ENCODE peak calls at places on chromosomes 13 and 19, in six cellular contexts. E is pancreas, O is PC-3, J is testis, T is small intestine, C is epithelial cell of esophagus. U is an unnamed sample.

GRCh38 chr13:64556391-64556790 is 2673.7 kb downstream of the PCDH9 start:
- DNase-seq in E (no peak), O (no peak), J (no peak), T (no peak), C (no peak), U (no peak)

GRCh38 chr19:3129112-3129511 is 6.7 kb upstream of the GNA15 start:
- DNase-seq in E (no peak), O (peak; percentile 62), J (no peak), T (peak; percentile 41), C (peak; percentile 70), U (no peak)

GRCh38 chr19:7083076-7083956 is 13.8 kb downstream of the ZNF557 start:
- DNase-seq in E (no peak), O (peak; percentile 24), J (no peak), T (no peak), C (peak; percentile 17), U (no peak)

GRCh38 chr13:75661443-75661842 is 25.3 kb downstream of the LMO7 start:
- DNase-seq in E (no peak), O (no peak), J (no peak), T (no peak), C (no peak), U (no peak)

GRCh38 chr13:98681017-98681416 is 71.5 kb downstream of the SLC15A1 start:
- DNase-seq in E (no peak), O (no peak), J (no peak), T (no peak), C (no peak), U (no peak)

GRCh38 chr13:28530729-28531194 is 35.8 kb upstream of the FLT1 start:
- DNase-seq in E (no peak), O (peak; percentile 4), J (no peak), T (no peak), C (no peak), U (no peak)

GRCh38 chr19:33724021-33724722 is 72.5 kb upstream of the KCTD15 start:
- DNase-seq in E (no peak), O (no peak), J (no peak), T (no peak), C (no peak), U (no peak)

GRCh38 chr19:52188822-52189744 is 769 bp upstream of the PPP2R1A start:
- DNase-seq in E (peak; percentile 99), O (no peak), J (no peak), T (no peak), C (peak; percentile 61), U (no peak)

GRCh38 chr13:31775686-31776085 is 36.4 kb downstream of the RXFP2 start:
- DNase-seq in E (no peak), O (no peak), J (peak; percentile 14), T (no peak), C (no peak), U (peak; percentile 92)

GRCh38 chr19:51123381-51124186 is 1.1 kb upstream of the SIGLEC9 start:
- DNase-seq in E (no peak), O (no peak), J (no peak), T (no peak), C (no peak), U (peak; percentile 45)

GRCh38 chr19:47152632-47153031 is 22.0 kb downstream of the SAE1 start:
- DNase-seq in E (peak; percentile 22), O (peak; percentile 86), J (no peak), T (peak; percentile 19), C (peak; percentile 97), U (no peak)

GRCh38 chr19:10454267-10454666 is 33.9 kb downstream of the PDE4A start:
- DNase-seq in E (no peak), O (peak; percentile 22), J (peak; percentile 64), T (no peak), C (no peak), U (no peak)

GRCh38 chr13:51425410-51426042 is 27.3 kb downstream of the INTS6 start:
- DNase-seq in E (no peak), O (no peak), J (no peak), T (peak; percentile 72), C (peak; percentile 42), U (no peak)

GRCh38 chr13:46288570-46289259 is 77.0 kb downstream of the LRRC63 start:
- DNase-seq in E (no peak), O (peak; percentile 66), J (no peak), T (peak; percentile 40), C (peak; percentile 57), U (no peak)

GRCh38 chr13:48188640-48189039 is 44.4 kb upstream of the ITM2B start:
- DNase-seq in E (no peak), O (no peak), J (no peak), T (no peak), C (no peak), U (no peak)

GRCh38 chr13:24271611-24272451 is 37.5 kb upstream of the C1QTNF9 start:
- DNase-seq in E (peak; percentile 88), O (no peak), J (peak; percentile 81), T (peak; percentile 72), C (peak; percentile 49), U (peak; percentile 83)

GRCh38 chr19:44903602-44904425 is 1.8 kb upstream of the APOE start:
- DNase-seq in E (peak; percentile 79), O (peak; percentile 50), J (peak; percentile 86), T (peak; percentile 55), C (peak; percentile 57), U (peak; percentile 64)

GRCh38 chr13:28027607-28028364 is 39.3 kb upstream of the URAD start:
- DNase-seq in E (no peak), O (no peak), J (no peak), T (no peak), C (no peak), U (no peak)

GRCh38 chr13:45004096-45004495 is 14.8 kb downstream of the GPALPP1 start:
- DNase-seq in E (no peak), O (no peak), J (no peak), T (no peak), C (no peak), U (no peak)

GRCh38 chr13:27834095-27834494 is 41.8 kb downstream of the GSX1 start:
- DNase-seq in E (no peak), O (no peak), J (no peak), T (no peak), C (no peak), U (no peak)

GRCh38 chr19:41595890-41596280 is 19.9 kb downstream of the CEACAM21 start:
- DNase-seq in E (no peak), O (no peak), J (no peak), T (no peak), C (no peak), U (no peak)

GRCh38 chr19:37931941-37932655 is 25.1 kb downstream of the SIPA1L3 start:
- DNase-seq in E (peak; percentile 88), O (peak; percentile 92), J (peak; percentile 46), T (peak; percentile 96), C (peak; percentile 96), U (peak; percentile 73)

GRCh38 chr19:49149652-49150105 is 5.5 kb downstream of the HRC start:
- DNase-seq in E (peak; percentile 84), O (peak; percentile 74), J (peak; percentile 82), T (peak; percentile 63), C (peak; percentile 76), U (peak; percentile 70)

DNA sequence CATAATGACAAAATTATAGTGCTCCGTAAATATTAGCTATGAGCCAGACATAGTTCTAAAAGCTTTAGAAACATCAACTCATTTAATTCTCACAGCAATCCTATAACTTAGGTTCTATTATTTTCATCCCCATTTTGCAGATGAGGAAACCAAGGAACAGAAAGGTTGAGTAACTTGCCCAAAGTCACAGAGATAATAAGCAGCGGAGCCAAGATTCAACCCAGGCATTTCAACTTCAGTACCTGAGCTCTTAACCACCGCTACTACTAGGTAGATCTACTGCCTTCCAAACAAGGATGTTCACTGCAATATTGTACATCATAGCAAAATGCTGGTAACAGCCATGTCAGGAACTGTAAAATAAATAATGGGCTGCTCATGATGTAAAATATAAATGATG is 39.9 kb downstream of the ELF1 start:
- DNase-seq in E (no peak), O (no peak), J (no peak), T (no peak), C (no peak), U (no peak)
- H3K4me3 ChIP-seq in E (no peak overlapping the region), O (no peak overlapping the region), J (no peak overlapping the region), T (peak overlapping the region; percentile 23), C (no peak overlapping the region), U (no peak overlapping the region)

GRCh38 chr19:19461671-19462622 is 53.4 kb downstream of the TSSK6 start:
- DNase-seq in E (peak; percentile 78), O (no peak), J (peak; percentile 54), T (peak; percentile 59), C (peak; percentile 34), U (peak; percentile 91)
- H3K4me3 ChIP-seq in E (peak overlapping the region; percentile 28), O (no peak overlapping the region), J (no peak overlapping the region), T (no peak overlapping the region), C (no peak overlapping the region), U (peak overlapping the region; percentile 25)

GRCh38 chr13:33206425-33206824 is 79.1 kb downstream of the STARD13 start:
- DNase-seq in E (no peak), O (peak; percentile 30), J (no peak), T (no peak), C (peak; percentile 53), U (no peak)

GRCh38 chr13:33205224-33205623 is 80.3 kb downstream of the STARD13 start:
- DNase-seq in E (no peak), O (no peak), J (no peak), T (no peak), C (no peak), U (no peak)

GRCh38 chr13:33206945-33207615 is 78.5 kb downstream of the STARD13 start:
- DNase-seq in E (no peak), O (no peak), J (no peak), T (no peak), C (no peak), U (no peak)

GRCh38 chr13:33204130-33204927 is 81.2 kb downstream of the STARD13 start:
- DNase-seq in E (peak; percentile 87), O (no peak), J (peak; percentile 58), T (no peak), C (no peak), U (peak; percentile 87)

DNA sequence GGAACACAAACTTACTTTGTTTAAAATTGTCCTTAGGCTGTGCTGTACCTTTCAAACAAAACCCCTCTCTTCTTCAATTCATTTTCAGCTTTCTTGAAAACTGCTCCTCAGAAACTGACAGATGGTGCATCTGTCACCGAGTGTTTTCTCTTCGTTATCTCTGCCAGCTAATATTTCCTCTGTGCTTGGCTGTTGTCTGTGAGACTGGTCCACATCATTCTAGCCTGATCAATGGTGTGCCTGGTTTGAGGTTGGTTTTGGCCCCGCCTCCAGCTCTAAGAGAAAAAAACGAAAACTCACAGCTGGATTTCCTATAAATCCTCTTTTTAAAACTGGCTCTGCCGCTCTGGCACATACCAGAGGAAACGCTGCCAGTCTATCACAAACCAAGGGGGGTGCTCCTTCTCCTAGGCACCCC is 79.7 kb downstream of the STARD13 start:
- DNase-seq in E (peak; percentile 51), O (no peak), J (no peak), T (no peak), C (no peak), U (peak; percentile 69)
- H3K4me3 ChIP-seq in E (peak overlapping the region; percentile 44), O (no peak overlapping the region), J (no peak overlapping the region), T (no peak overlapping the region), C (no peak overlapping the region), U (peak overlapping the region; percentile 59)

DNA sequence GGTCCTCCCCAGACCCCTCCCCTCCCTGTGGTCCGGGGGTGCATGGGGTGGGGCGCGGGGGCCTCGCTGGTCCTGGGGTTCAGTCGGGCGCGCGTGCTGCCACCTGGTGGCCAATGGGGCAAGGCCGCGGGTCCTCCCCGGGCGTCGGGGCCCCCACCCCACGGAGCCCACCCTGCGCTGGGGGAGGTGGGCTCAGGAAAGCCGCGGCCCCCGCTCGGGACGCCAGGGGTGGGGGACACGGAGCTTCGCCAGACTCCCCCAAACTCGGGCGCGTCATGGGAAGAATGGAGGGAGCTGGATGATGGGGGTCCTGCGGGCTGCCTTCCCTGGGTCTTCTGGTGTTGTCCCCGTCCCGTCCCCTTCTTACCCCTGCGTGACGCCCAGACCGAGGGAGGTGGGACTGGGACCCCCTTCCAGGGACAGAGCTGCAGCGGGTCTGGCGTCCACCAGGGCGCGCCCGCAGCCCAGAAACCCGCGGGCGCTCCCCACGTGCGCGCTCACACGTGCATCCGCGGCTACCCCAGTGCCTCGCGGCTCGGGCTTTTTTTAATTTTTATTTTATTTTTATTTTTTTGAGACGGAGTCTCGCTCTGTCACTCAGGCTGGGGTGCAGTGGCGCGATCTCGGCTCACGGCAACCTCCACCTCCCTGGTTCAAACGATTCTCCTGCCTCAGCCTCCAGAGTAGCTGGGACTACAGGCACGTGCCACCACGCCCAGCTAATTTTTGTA is 19.8 kb upstream of the TCF3 start:
- DNase-seq in E (no peak), O (peak; percentile 47), J (peak; percentile 42), T (no peak), C (peak; percentile 42), U (no peak)
- H3K4me3 ChIP-seq in E (peak overlapping the region; percentile 28), O (peak overlapping the region; percentile 60), J (peak overlapping the region; percentile 30), T (peak overlapping the region; percentile 26), C (peak overlapping the region; percentile 35), U (no peak overlapping the region)